ENCODE peak calls at places on chromosomes 13 and 19, in four cellular contexts. U, B, L and O are unnamed samples. For H3K4me1, the result is how much of the 10 kb centered on the place peaks cover.

GRCh38 chr13:107258599-107259187 is 690.8 kb upstream of the ARGLU1 start:
- DNase-seq in U (no peak), B (no peak), L (no peak), O (no peak)

GRCh38 chr19:29811125-29812079 is at the start of gene CCNE1:
- DNase-seq in U (peak), B (peak), L (peak), O (peak)

GRCh38 chr19:46716013-46716671 is 772 bp downstream of the PRKD2 start:
- DNase-seq in U (no peak), B (no peak), L (peak), O (no peak)

GRCh38 chr13:42985312-42986175 is 6.5 kb downstream of the EPSTI1 start:
- DNase-seq in U (peak), B (no peak), L (peak), O (no peak)

GRCh38 chr19:35845215-35846037 is 6.9 kb downstream of the NPHS1 start:
- DNase-seq in U (peak), B (no peak), L (no peak), O (no peak)

GRCh38 chr13:38430761-38431160 is 81.1 kb downstream of the UFM1 start:
- DNase-seq in U (no peak), B (no peak), L (no peak), O (no peak)

GRCh38 chr19:19354932-19355331 is 34.3 kb downstream of the MAU2 start:
- DNase-seq in U (no peak), B (no peak), L (no peak), O (no peak)

GRCh38 chr13:61988810-61989209 is 573.2 kb upstream of the PCDH20 start:
- DNase-seq in U (no peak), B (no peak), L (no peak), O (no peak)

GRCh38 chr19:49056101-49056901 is 1.2 kb downstream of the CGB7 start:
- DNase-seq in U (peak), B (peak), L (peak), O (peak)

GRCh38 chr19:35882074-35882832 is 13.9 kb downstream of the APLP1 start:
- DNase-seq in U (peak), B (peak), L (peak), O (no peak)

GRCh38 chr19:36488816-36489138 is 584 bp downstream of the ZNF566 start:
- DNase-seq in U (peak), B (peak), L (no peak), O (no peak)

GRCh38 chr13:75881109-75881775 is 245.1 kb downstream of the LMO7 start:
- DNase-seq in U (no peak), B (no peak), L (no peak), O (no peak)

GRCh38 chr13:111490611-111491010 is 170.2 kb downstream of the TEX29 start:
- DNase-seq in U (no peak), B (no peak), L (no peak), O (no peak)

GRCh38 chr13:32165791-32166190 is 134.2 kb downstream of the FRY start:
- DNase-seq in U (no peak), B (peak), L (no peak), O (no peak)

GRCh38 chr13:27556109-27556508 is 64.2 kb downstream of the LNX2 start:
- DNase-seq in U (no peak), B (peak), L (peak), O (no peak)

GRCh38 chr13:111854403-111854802 is 212.5 kb upstream of the SOX1 start:
- DNase-seq in U (no peak), B (no peak), L (no peak), O (no peak)

GRCh38 chr19:11505032-11505503 is 571 bp downstream of the ZNF653 start:
- DNase-seq in U (peak), B (peak), L (peak), O (peak)

GRCh38 chr13:103229674-103230073 is 163.5 kb upstream of the SLC10A2 start:
- DNase-seq in U (no peak), B (no peak), L (no peak), O (no peak)

GRCh38 chr13:48571121-48571901 is 38.4 kb upstream of the RCBTB2 start:
- DNase-seq in U (no peak), B (peak), L (peak), O (no peak)

GRCh38 chr13:98581971-98582702 is 5.2 kb upstream of the STK24 start:
- DNase-seq in U (no peak), B (no peak), L (peak), O (no peak)

GRCh38 chr19:51570962-51571575 is at the start of gene ZNF175:
- DNase-seq in U (peak), B (peak), L (peak), O (peak)

GRCh38 chr13:19169496-19169895 is 12.1 kb downstream of the TUBA3C start:
- DNase-seq in U (no peak), B (no peak), L (no peak), O (no peak)

GRCh38 chr19:44807652-44808462 is 1.0 kb upstream of the BCAM start:
- DNase-seq in U (no peak), B (peak), L (peak), O (no peak)

GRCh38 chr19:48452255-48452654 is 3.1 kb upstream of the KCNJ14 start:
- DNase-seq in U (no peak), B (no peak), L (no peak), O (no peak)

GRCh38 chr19:45151821-45152503 is 8.8 kb downstream of the NKPD1 start:
- DNase-seq in U (no peak), B (no peak), L (no peak), O (no peak)

GRCh38 chr13:98672947-98673545 is 79.4 kb downstream of the SLC15A1 start:
- DNase-seq in U (peak), B (peak), L (peak), O (peak)

GRCh38 chr13:69199664-69200063 is 908.0 kb upstream of the ATXN8OS start:
- DNase-seq in U (peak), B (no peak), L (no peak), O (no peak)

GRCh38 chr13:75889427-75889826 is 253.3 kb downstream of the LMO7 start:
- DNase-seq in U (no peak), B (no peak), L (no peak), O (no peak)

GRCh38 chr19:18450934-18451836 is 13.3 kb upstream of the ISYNA1 start:
- DNase-seq in U (peak), B (peak), L (peak), O (peak)

GRCh38 chr13:99658266-99658991 is 157.2 kb downstream of the TM9SF2 start:
- DNase-seq in U (peak), B (peak), L (peak), O (peak)

GRCh38 chr19:49103331-49104085 is 10.7 kb upstream of the LIN7B start:
- DNase-seq in U (no peak), B (no peak), L (no peak), O (no peak)

GRCh38 chr19:2034729-2035589 is 16.1 kb downstream of the MKNK2 start:
- DNase-seq in U (peak), B (no peak), L (peak), O (peak)

GRCh38 chr19:6041071-6041470 is 63.1 kb upstream of the RANBP3 start:
- DNase-seq in U (no peak), B (no peak), L (no peak), O (no peak)

GRCh38 chr19:2917275-2918184 is 16.8 kb downstream of the ZNF57 start:
- DNase-seq in U (no peak), B (no peak), L (no peak), O (no peak)

GRCh38 chr19:7815325-7815724 is 14.7 kb upstream of the EVI5L start:
- DNase-seq in U (no peak), B (no peak), L (no peak), O (no peak)

GRCh38 chr13:89936256-89936655 is 1411.2 kb upstream of the MIR17HG start:
- DNase-seq in U (no peak), B (no peak), L (no peak), O (no peak)

GRCh38 chr13:27446986-27447583 is 3.3 kb downstream of the MTIF3 start:
- DNase-seq in U (no peak), B (no peak), L (no peak), O (no peak)

GRCh38 chr13:84279166-84279565 is 396.9 kb upstream of the SLITRK1 start:
- DNase-seq in U (no peak), B (no peak), L (no peak), O (no peak)

DNA sequence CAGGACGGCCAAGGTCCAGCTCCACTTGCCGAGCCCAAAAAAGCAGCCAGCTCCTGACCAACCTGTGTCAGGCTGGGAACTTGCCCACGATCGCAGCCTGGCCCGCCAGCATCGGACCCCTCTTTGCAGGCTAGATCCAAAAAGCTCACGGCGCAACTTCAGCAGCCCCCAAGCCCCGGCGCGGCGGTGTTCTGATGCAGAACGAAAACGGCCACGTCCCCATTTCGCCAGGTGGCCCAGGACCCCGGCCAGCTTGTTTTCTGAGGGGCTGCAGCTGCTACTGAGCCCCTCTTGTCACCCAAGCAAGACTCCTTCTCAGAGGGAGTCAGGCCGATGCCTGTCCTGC is 1.3 kb downstream of the TMEM259 start:
- DNase-seq in U (no peak), B (no peak), L (no peak), O (peak)
- H3K4me1 ChIP-seq in U (under half), B (half or more), L (under half), O (half or more)

GRCh38 chr19:39150807-39151206 is 25.2 kb downstream of the PAK4 start:
- DNase-seq in U (no peak), B (no peak), L (no peak), O (no peak)

GRCh38 chr19:39147480-39147879 is 21.9 kb downstream of the PAK4 start:
- DNase-seq in U (no peak), B (no peak), L (no peak), O (no peak)

GRCh38 chr19:39150235-39150634 is 24.6 kb downstream of the PAK4 start:
- DNase-seq in U (no peak), B (no peak), L (no peak), O (no peak)

GRCh38 chr19:39146686-39147450 is 21.3 kb downstream of the PAK4 start:
- DNase-seq in U (no peak), B (no peak), L (no peak), O (no peak)

DNA sequence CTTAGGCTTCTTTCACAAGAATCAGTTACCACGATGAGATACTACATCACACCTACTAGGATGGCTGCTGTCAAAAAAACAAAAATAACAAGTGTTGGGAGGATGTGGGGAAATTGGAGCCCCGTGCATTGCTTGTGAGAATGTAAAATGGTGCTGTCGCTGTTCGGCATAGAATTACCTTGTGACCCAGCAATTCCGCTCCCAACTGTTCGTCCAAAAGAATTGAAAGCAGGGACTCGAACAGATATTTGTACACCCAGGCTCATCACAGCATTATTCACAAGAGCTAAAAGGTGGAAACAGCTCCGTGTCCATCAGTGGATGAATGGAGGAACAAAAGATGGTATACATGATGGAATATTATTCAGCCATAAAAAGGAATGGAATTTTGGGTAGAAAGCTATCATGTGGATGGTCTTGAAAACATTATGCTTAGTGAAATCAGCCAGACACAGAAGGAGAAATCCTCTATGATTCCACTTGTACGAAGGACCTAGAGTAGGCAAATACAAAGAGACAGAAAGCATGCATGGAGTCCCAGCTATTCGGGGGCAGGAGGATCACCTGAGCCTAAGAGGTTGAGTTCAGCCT is 23.4 kb downstream of the PAK4 start:
- DNase-seq in U (no peak), B (no peak), L (no peak), O (no peak)
- TF ChIP-seq CTCF in U (no peak), B (no peak), L (no peak), O (no peak)

GRCh38 chr13:112931028-112931934 is 37.7 kb upstream of the MCF2L start:
- DNase-seq in U (peak), B (no peak), L (peak), O (no peak)
- H3K4me3 ChIP-seq in U (peak), B (no peak), L (no peak), O (no peak)

DNA sequence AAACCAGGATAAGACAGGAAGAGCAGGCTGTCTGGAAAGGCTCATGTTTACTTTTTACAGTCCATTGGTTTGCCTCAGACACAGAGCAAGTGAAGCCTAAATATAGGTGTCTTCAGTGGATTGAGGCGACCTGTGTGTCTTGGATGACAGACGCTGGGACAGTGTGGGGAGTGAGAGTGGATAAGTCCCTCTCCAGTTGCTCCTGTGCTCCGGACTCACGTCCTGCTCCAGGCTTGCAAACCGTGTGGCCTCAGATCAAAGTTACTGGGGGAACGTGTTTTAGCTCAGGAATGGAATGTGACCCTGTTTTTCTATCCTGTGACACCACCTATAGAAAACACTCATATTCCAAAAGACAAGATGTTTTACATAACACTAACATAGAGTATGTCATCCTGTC is 465.7 kb downstream of the MYO16 start:
- DNase-seq in U (no peak), B (no peak), L (no peak), O (no peak)
- H3K4me1 ChIP-seq in U (under half), B (under half), L (under half), O (under half)

DNA sequence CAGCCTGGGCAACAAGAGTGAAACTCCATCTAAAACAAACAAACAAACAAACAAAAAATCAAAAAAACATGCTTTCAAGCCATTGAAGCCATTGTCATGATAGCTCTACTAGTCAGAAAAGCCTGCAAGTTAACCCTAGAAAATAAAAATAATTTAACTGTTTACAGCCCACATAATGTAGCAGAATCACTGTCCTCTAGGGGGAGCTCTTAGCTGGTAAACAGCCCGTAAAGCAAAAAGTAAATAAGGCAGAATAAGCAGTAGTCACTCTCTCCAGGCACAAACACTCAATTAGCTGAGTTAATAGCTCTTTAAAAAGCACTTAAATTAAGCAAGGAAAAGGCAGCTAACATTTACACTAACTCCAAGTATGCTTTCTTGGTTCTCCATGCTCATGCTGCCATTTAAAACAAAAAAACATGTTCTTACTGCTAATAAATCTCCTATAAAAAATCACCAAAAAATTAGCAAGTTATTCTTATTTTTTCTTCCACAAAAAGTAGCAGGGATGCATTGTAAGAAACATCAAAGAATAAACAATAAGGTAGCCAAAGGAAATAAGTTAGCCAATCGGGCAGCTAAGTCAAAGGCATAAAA is 11.3 kb downstream of the LILRB4 start:
- DNase-seq in U (peak), B (no peak), L (peak), O (no peak)
- TF ChIP-seq CTCF in U (peak), B (peak), L (peak), O (no peak)